ENCODE peak calls at places on chromosomes 1 and 21, in six cellular contexts. V is A549, X is tibial nerve, Z is body of pancreas, U is NB4, F is heart left ventricle. Y is an unnamed sample.

GRCh38 chr1:35062518-35063196 is 16.5 kb upstream of the ZMYM1 start:
- DNase-seq in V (no peak), X (no peak), Z (no peak), U (no peak), F (no peak), Y (peak; percentile 62)

GRCh38 chr1:77797991-77798390 is 18.5 kb downstream of the MIGA1 start:
- DNase-seq in V (no peak), X (no peak), Z (no peak), U (no peak), F (no peak), Y (no peak)

GRCh38 chr1:236904874-236905741 is 99.1 kb downstream of the MT1HL1 start:
- DNase-seq in V (peak; percentile 85), X (no peak), Z (no peak), U (peak; percentile 76), F (no peak), Y (peak; percentile 45)

GRCh38 chr1:48582408-48582807 is 110.4 kb upstream of the SPATA6 start:
- DNase-seq in V (no peak), X (no peak), Z (no peak), U (no peak), F (no peak), Y (no peak)

GRCh38 chr1:12144236-12144635 is 22.6 kb upstream of the TNFRSF1B start:
- DNase-seq in V (no peak), X (no peak), Z (no peak), U (no peak), F (no peak), Y (no peak)

GRCh38 chr1:71071720-71072119 is 9.1 kb downstream of the ZRANB2 start:
- DNase-seq in V (no peak), X (no peak), Z (no peak), U (no peak), F (no peak), Y (no peak)

GRCh38 chr1:70140894-70141293 is 64.5 kb downstream of the LRRC40 start:
- DNase-seq in V (no peak), X (no peak), Z (no peak), U (no peak), F (no peak), Y (no peak)

GRCh38 chr1:30690115-30690645 is 33.2 kb downstream of the MATN1 start:
- DNase-seq in V (no peak), X (no peak), Z (no peak), U (no peak), F (no peak), Y (no peak)

GRCh38 chr1:115495603-115496002 is 146.2 kb upstream of the VANGL1 start:
- DNase-seq in V (no peak), X (no peak), Z (no peak), U (no peak), F (no peak), Y (no peak)

GRCh38 chr1:208030320-208031091 is 119.6 kb upstream of the CD34 start:
- DNase-seq in V (no peak), X (no peak), Z (no peak), U (no peak), F (peak; percentile 72), Y (no peak)

GRCh38 chr1:26500488-26501175 is 28.4 kb downstream of the HMGN2 start:
- DNase-seq in V (peak; percentile 24), X (peak; percentile 79), Z (peak; percentile 85), U (peak; percentile 92), F (peak; percentile 91), Y (peak; percentile 55)

GRCh38 chr1:188244681-188245080 is 1415.9 kb downstream of the PLA2G4A start:
- DNase-seq in V (no peak), X (no peak), Z (no peak), U (no peak), F (no peak), Y (no peak)

GRCh38 chr21:36723371-36723881 is 24.5 kb downstream of the SIM2 start:
- DNase-seq in V (no peak), X (no peak), Z (peak; percentile 2), U (no peak), F (no peak), Y (no peak)

GRCh38 chr1:172845371-172845770 is 186.5 kb downstream of the FASLG start:
- DNase-seq in V (no peak), X (no peak), Z (no peak), U (peak; percentile 41), F (no peak), Y (no peak)

GRCh38 chr1:156499703-156500577 is 635 bp downstream of the MEF2D start:
- DNase-seq in V (no peak), X (no peak), Z (peak; percentile 57), U (peak; percentile 62), F (peak; percentile 88), Y (no peak)

GRCh38 chr1:155263067-155263466 is 907 bp upstream of the SCAMP3 start:
- DNase-seq in V (no peak), X (no peak), Z (no peak), U (no peak), F (no peak), Y (no peak)

GRCh38 chr21:44977616-44978340 is 37.9 kb downstream of the SLX9 start:
- DNase-seq in V (no peak), X (no peak), Z (no peak), U (no peak), F (no peak), Y (no peak)

GRCh38 chr21:46203203-46203600 is 18.9 kb upstream of the SPATC1L start:
- DNase-seq in V (no peak), X (no peak), Z (no peak), U (no peak), F (no peak), Y (no peak)

GRCh38 chr1:235938714-235939487 is 72.2 kb upstream of the LYST start:
- DNase-seq in V (no peak), X (no peak), Z (no peak), U (peak; percentile 92), F (no peak), Y (no peak)

GRCh38 chr1:185069202-185069601 is 23.8 kb downstream of the RNF2 start:
- DNase-seq in V (no peak), X (no peak), Z (no peak), U (peak; percentile 74), F (no peak), Y (no peak)

GRCh38 chr1:98660941-98661543 is 479 bp upstream of the SNX7 start:
- DNase-seq in V (no peak), X (no peak), Z (no peak), U (no peak), F (no peak), Y (no peak)

GRCh38 chr1:208256091-208256490 is 11.9 kb upstream of the PLXNA2 start:
- DNase-seq in V (no peak), X (no peak), Z (no peak), U (no peak), F (no peak), Y (no peak)

GRCh38 chr1:38088366-38088765 is 41.8 kb upstream of the POU3F1 start:
- DNase-seq in V (no peak), X (no peak), Z (no peak), U (peak; percentile 19), F (no peak), Y (no peak)

GRCh38 chr1:57102957-57103356 is 137.1 kb upstream of the C8B start:
- DNase-seq in V (no peak), X (no peak), Z (no peak), U (no peak), F (no peak), Y (no peak)

GRCh38 chr1:109388884-109389637 is 8.7 kb downstream of the SORT1 start:
- DNase-seq in V (no peak), X (no peak), Z (no peak), U (no peak), F (no peak), Y (no peak)

GRCh38 chr1:77888429-77889239 is at the start of gene NEXN:
- DNase-seq in V (peak; percentile 13), X (peak; percentile 50), Z (peak; percentile 83), U (peak; percentile 54), F (peak; percentile 85), Y (peak; percentile 38)

GRCh38 chr1:151733126-151733525 is 11.8 kb downstream of the RIIAD1 start:
- DNase-seq in V (no peak), X (no peak), Z (no peak), U (no peak), F (no peak), Y (no peak)
- TF ChIP-seq POLR2A in V (no peak), X (no peak), Z (no peak), U (no peak), F (no peak), Y (no peak)

DNA sequence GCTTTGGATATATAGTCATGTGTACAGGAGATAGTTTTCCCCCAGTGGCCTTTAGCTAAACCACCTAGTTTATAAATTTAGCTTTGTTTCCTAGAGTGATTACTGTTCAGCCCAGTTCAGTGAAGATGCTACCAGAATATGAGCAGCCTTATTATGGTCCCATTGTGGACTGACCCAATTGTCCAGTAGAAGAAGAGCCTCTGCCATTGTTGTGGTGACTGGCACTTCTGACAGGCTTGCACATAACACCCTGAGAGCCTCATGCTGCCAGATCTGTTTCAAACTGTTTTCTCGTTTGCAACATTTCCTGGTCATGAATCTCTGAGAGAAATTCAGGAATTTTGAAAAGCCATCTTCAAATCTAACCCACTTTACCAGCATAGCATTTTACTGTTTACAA is 20.6 kb downstream of the KPNA6 start:
- DNase-seq in V (no peak), X (no peak), Z (no peak), U (no peak), F (no peak), Y (no peak)
- TF ChIP-seq POLR2A in V (no peak), X (no peak), Z (no peak), U (no peak), F (no peak), Y (no peak)

GRCh38 chr1:23526329-23527041 is 4.5 kb downstream of the E2F2 start:
- DNase-seq in V (no peak), X (no peak), Z (no peak), U (no peak), F (no peak), Y (no peak)

GRCh38 chr1:23530089-23530749 is 814 bp downstream of the E2F2 start:
- DNase-seq in V (no peak), X (no peak), Z (no peak), U (no peak), F (no peak), Y (no peak)

GRCh38 chr1:23529146-23530088 is 1.6 kb downstream of the E2F2 start:
- DNase-seq in V (no peak), X (no peak), Z (no peak), U (no peak), F (no peak), Y (no peak)

GRCh38 chr1:23527366-23527765 is 3.7 kb downstream of the E2F2 start:
- DNase-seq in V (no peak), X (no peak), Z (no peak), U (no peak), F (no peak), Y (no peak)

GRCh38 chr1:23528245-23528978 is 2.6 kb downstream of the E2F2 start:
- DNase-seq in V (peak; percentile 84), X (peak; percentile 77), Z (peak; percentile 84), U (peak; percentile 86), F (peak; percentile 71), Y (peak; percentile 78)
- TF ChIP-seq POLR2A in V (no peak), X (no peak), Z (no peak), U (no peak), F (no peak), Y (no peak)

DNA sequence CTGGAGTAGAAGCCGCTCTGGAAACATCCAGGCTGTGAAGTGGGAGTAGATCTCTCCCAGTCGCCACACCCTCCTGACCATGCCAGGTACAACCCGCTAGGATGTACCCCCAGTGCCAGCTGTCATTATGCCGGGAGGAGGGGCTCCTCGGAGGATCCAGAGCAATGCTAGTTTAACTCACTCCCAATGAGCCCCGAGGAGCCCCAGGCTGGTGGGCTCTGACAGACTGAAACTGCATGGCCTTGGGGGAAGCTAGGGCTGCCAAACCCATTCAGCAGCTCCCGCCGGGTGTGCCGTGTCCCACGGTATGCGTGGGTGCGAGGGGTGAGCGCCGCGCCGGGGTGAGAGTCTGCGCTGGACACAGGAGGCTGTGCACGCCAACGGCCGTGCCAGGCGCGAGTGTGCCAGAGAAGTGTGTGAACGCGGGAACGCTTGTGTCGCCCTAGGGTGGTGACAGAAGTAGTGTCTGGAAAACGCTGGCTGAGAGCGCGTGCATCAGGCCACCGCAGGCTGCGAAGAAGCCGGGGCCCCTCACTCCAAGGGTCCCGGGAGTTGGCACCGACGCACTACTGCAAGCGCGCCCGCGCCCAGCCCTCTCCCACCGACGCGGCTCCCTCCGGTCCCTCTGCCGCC is 177.1 kb upstream of the EDN2 start:
- DNase-seq in V (no peak), X (no peak), Z (no peak), U (peak; percentile 43), F (no peak), Y (no peak)
- TF ChIP-seq POLR2A in V (no peak), X (no peak), Z (no peak), U (no peak), F (no peak), Y (no peak)

Y was measured in H54.